ENCODE peak calls at places on chromosomes 3 and 15, in nine cellular contexts. One of them, this sample, is unnamed.

GRCh38 chr3:190059242-190059590 is 61.5 kb downstream of the P3H2 start:
- DNase-seq in sigmoid colon: no peak
- DNase-seq in cerebellum: no peak
- DNase-seq in psoas muscle: no peak
- DNase-seq in activated CD8-positive, alpha-beta memory T cell treated with anti-CD3 and anti-CD28 coated beads for 1 hour: no peak
- DNase-seq in stimulated activated CD8-positive, alpha-beta memory T cell treated with anti-CD3 and anti-CD28 coated beads, Interleukin-15, amount 100 ng/mL, for 24 hours: no peak
- DNase-seq in NCI-H2171: no peak
- DNase-seq in mesendoderm: no peak
- DNase-seq in GM18507: no peak
- DNase-seq in this sample: no peak

GRCh38 chr3:146817705-146818104 is 212.6 kb upstream of the PLSCR5 start:
- DNase-seq in cerebellum: peak; percentile 31
- DNase-seq in stimulated activated CD8-positive, alpha-beta memory T cell treated with anti-CD3 and anti-CD28 coated beads, Interleukin-15, amount 100 ng/mL, for 24 hours: no peak
- DNase-seq in mesendoderm: peak; percentile 50
- DNase-seq in GM18507: no peak
- DNase-seq in activated CD8-positive, alpha-beta memory T cell treated with anti-CD3 and anti-CD28 coated beads for 1 hour: no peak
- DNase-seq in psoas muscle: no peak
- DNase-seq in sigmoid colon: no peak
- DNase-seq in NCI-H2171: peak; percentile 10
- DNase-seq in this sample: no peak

GRCh38 chr15:62964251-62964650 is 78.3 kb upstream of the TPM1 start:
- DNase-seq in sigmoid colon: no peak
- DNase-seq in activated CD8-positive, alpha-beta memory T cell treated with anti-CD3 and anti-CD28 coated beads for 1 hour: no peak
- DNase-seq in mesendoderm: no peak
- DNase-seq in psoas muscle: no peak
- DNase-seq in NCI-H2171: no peak
- DNase-seq in GM18507: no peak
- DNase-seq in cerebellum: no peak
- DNase-seq in stimulated activated CD8-positive, alpha-beta memory T cell treated with anti-CD3 and anti-CD28 coated beads, Interleukin-15, amount 100 ng/mL, for 24 hours: no peak
- DNase-seq in this sample: no peak

GRCh38 chr15:52008326-52008697 is 10.7 kb upstream of the MAPK6 start:
- DNase-seq in cerebellum: no peak
- DNase-seq in psoas muscle: no peak
- DNase-seq in sigmoid colon: no peak
- DNase-seq in activated CD8-positive, alpha-beta memory T cell treated with anti-CD3 and anti-CD28 coated beads for 1 hour: no peak
- DNase-seq in stimulated activated CD8-positive, alpha-beta memory T cell treated with anti-CD3 and anti-CD28 coated beads, Interleukin-15, amount 100 ng/mL, for 24 hours: no peak
- DNase-seq in GM18507: no peak
- DNase-seq in mesendoderm: no peak
- DNase-seq in NCI-H2171: no peak
- DNase-seq in this sample: no peak

GRCh38 chr3:136751259-136752045 is 726 bp downstream of the STAG1 start:
- DNase-seq in cerebellum: peak; percentile 71
- DNase-seq in psoas muscle: peak; percentile 79
- DNase-seq in GM18507: no peak
- DNase-seq in stimulated activated CD8-positive, alpha-beta memory T cell treated with anti-CD3 and anti-CD28 coated beads, Interleukin-15, amount 100 ng/mL, for 24 hours: peak; percentile 31
- DNase-seq in activated CD8-positive, alpha-beta memory T cell treated with anti-CD3 and anti-CD28 coated beads for 1 hour: peak; percentile 49
- DNase-seq in NCI-H2171: peak; percentile 88
- DNase-seq in sigmoid colon: peak; percentile 87
- DNase-seq in mesendoderm: peak; percentile 92
- DNase-seq in this sample: peak; percentile 63

GRCh38 chr3:124886168-124887051 is 755 bp downstream of the ITGB5 start:
- DNase-seq in stimulated activated CD8-positive, alpha-beta memory T cell treated with anti-CD3 and anti-CD28 coated beads, Interleukin-15, amount 100 ng/mL, for 24 hours: no peak
- DNase-seq in mesendoderm: peak; percentile 86
- DNase-seq in NCI-H2171: no peak
- DNase-seq in activated CD8-positive, alpha-beta memory T cell treated with anti-CD3 and anti-CD28 coated beads for 1 hour: peak; percentile 8
- DNase-seq in GM18507: no peak
- DNase-seq in psoas muscle: peak; percentile 51
- DNase-seq in sigmoid colon: peak; percentile 75
- DNase-seq in cerebellum: peak; percentile 31
- DNase-seq in this sample: no peak

GRCh38 chr3:194481103-194481502 is 5.7 kb downstream of the ATP13A3 start:
- DNase-seq in mesendoderm: no peak
- DNase-seq in cerebellum: no peak
- DNase-seq in activated CD8-positive, alpha-beta memory T cell treated with anti-CD3 and anti-CD28 coated beads for 1 hour: no peak
- DNase-seq in psoas muscle: no peak
- DNase-seq in sigmoid colon: no peak
- DNase-seq in GM18507: no peak
- DNase-seq in stimulated activated CD8-positive, alpha-beta memory T cell treated with anti-CD3 and anti-CD28 coated beads, Interleukin-15, amount 100 ng/mL, for 24 hours: no peak
- DNase-seq in NCI-H2171: no peak
- DNase-seq in this sample: no peak

GRCh38 chr3:122697952-122698625 is 17.4 kb downstream of the PARP14 start:
- DNase-seq in psoas muscle: no peak
- DNase-seq in activated CD8-positive, alpha-beta memory T cell treated with anti-CD3 and anti-CD28 coated beads for 1 hour: no peak
- DNase-seq in mesendoderm: no peak
- DNase-seq in NCI-H2171: no peak
- DNase-seq in GM18507: no peak
- DNase-seq in stimulated activated CD8-positive, alpha-beta memory T cell treated with anti-CD3 and anti-CD28 coated beads, Interleukin-15, amount 100 ng/mL, for 24 hours: no peak
- DNase-seq in cerebellum: no peak
- DNase-seq in sigmoid colon: no peak
- DNase-seq in this sample: no peak

GRCh38 chr3:169026543-169027181 is 636.9 kb downstream of the MECOM start:
- DNase-seq in NCI-H2171: no peak
- DNase-seq in mesendoderm: no peak
- DNase-seq in psoas muscle: no peak
- DNase-seq in cerebellum: no peak
- DNase-seq in activated CD8-positive, alpha-beta memory T cell treated with anti-CD3 and anti-CD28 coated beads for 1 hour: no peak
- DNase-seq in GM18507: no peak
- DNase-seq in stimulated activated CD8-positive, alpha-beta memory T cell treated with anti-CD3 and anti-CD28 coated beads, Interleukin-15, amount 100 ng/mL, for 24 hours: no peak
- DNase-seq in sigmoid colon: no peak
- DNase-seq in this sample: no peak

GRCh38 chr15:43275736-43276562 is 9.2 kb upstream of the TGM5 start:
- DNase-seq in activated CD8-positive, alpha-beta memory T cell treated with anti-CD3 and anti-CD28 coated beads for 1 hour: no peak
- DNase-seq in psoas muscle: no peak
- DNase-seq in sigmoid colon: no peak
- DNase-seq in mesendoderm: no peak
- DNase-seq in GM18507: no peak
- DNase-seq in NCI-H2171: no peak
- DNase-seq in stimulated activated CD8-positive, alpha-beta memory T cell treated with anti-CD3 and anti-CD28 coated beads, Interleukin-15, amount 100 ng/mL, for 24 hours: no peak
- DNase-seq in cerebellum: no peak
- DNase-seq in this sample: no peak

GRCh38 chr3:147655236-147655635 is 246.1 kb downstream of the ZIC1 start:
- DNase-seq in sigmoid colon: no peak
- DNase-seq in stimulated activated CD8-positive, alpha-beta memory T cell treated with anti-CD3 and anti-CD28 coated beads, Interleukin-15, amount 100 ng/mL, for 24 hours: no peak
- DNase-seq in GM18507: no peak
- DNase-seq in cerebellum: no peak
- DNase-seq in mesendoderm: no peak
- DNase-seq in psoas muscle: no peak
- DNase-seq in NCI-H2171: no peak
- DNase-seq in activated CD8-positive, alpha-beta memory T cell treated with anti-CD3 and anti-CD28 coated beads for 1 hour: no peak
- DNase-seq in this sample: no peak

GRCh38 chr3:169634618-169635236 is 28.8 kb downstream of the MECOM start:
- DNase-seq in mesendoderm: no peak
- DNase-seq in psoas muscle: no peak
- DNase-seq in activated CD8-positive, alpha-beta memory T cell treated with anti-CD3 and anti-CD28 coated beads for 1 hour: no peak
- DNase-seq in stimulated activated CD8-positive, alpha-beta memory T cell treated with anti-CD3 and anti-CD28 coated beads, Interleukin-15, amount 100 ng/mL, for 24 hours: no peak
- DNase-seq in GM18507: no peak
- DNase-seq in sigmoid colon: no peak
- DNase-seq in cerebellum: no peak
- DNase-seq in NCI-H2171: no peak
- DNase-seq in this sample: no peak

GRCh38 chr3:172208586-172209332 is 169.4 kb downstream of the FNDC3B start:
- DNase-seq in psoas muscle: peak; percentile 20
- DNase-seq in mesendoderm: peak; percentile 79
- DNase-seq in cerebellum: no peak
- DNase-seq in NCI-H2171: no peak
- DNase-seq in sigmoid colon: no peak
- DNase-seq in activated CD8-positive, alpha-beta memory T cell treated with anti-CD3 and anti-CD28 coated beads for 1 hour: no peak
- DNase-seq in GM18507: no peak
- DNase-seq in stimulated activated CD8-positive, alpha-beta memory T cell treated with anti-CD3 and anti-CD28 coated beads, Interleukin-15, amount 100 ng/mL, for 24 hours: no peak
- DNase-seq in this sample: no peak

GRCh38 chr15:100889359-100890058 is 9.9 kb downstream of the ALDH1A3 start:
- DNase-seq in mesendoderm: peak; percentile 87
- DNase-seq in GM18507: no peak
- DNase-seq in cerebellum: no peak
- DNase-seq in sigmoid colon: peak; percentile 85
- DNase-seq in activated CD8-positive, alpha-beta memory T cell treated with anti-CD3 and anti-CD28 coated beads for 1 hour: no peak
- DNase-seq in NCI-H2171: no peak
- DNase-seq in psoas muscle: peak; percentile 71
- DNase-seq in stimulated activated CD8-positive, alpha-beta memory T cell treated with anti-CD3 and anti-CD28 coated beads, Interleukin-15, amount 100 ng/mL, for 24 hours: no peak
- DNase-seq in this sample: no peak

GRCh38 chr3:106401666-106402319 is 533.0 kb upstream of the CBLB start:
- DNase-seq in GM18507: no peak
- DNase-seq in NCI-H2171: no peak
- DNase-seq in psoas muscle: no peak
- DNase-seq in stimulated activated CD8-positive, alpha-beta memory T cell treated with anti-CD3 and anti-CD28 coated beads, Interleukin-15, amount 100 ng/mL, for 24 hours: no peak
- DNase-seq in mesendoderm: no peak
- DNase-seq in sigmoid colon: no peak
- DNase-seq in cerebellum: no peak
- DNase-seq in activated CD8-positive, alpha-beta memory T cell treated with anti-CD3 and anti-CD28 coated beads for 1 hour: no peak
- DNase-seq in this sample: no peak

GRCh38 chr3:140233702-140234101 is 298.7 kb downstream of the CLSTN2 start:
- DNase-seq in cerebellum: no peak
- DNase-seq in psoas muscle: no peak
- DNase-seq in activated CD8-positive, alpha-beta memory T cell treated with anti-CD3 and anti-CD28 coated beads for 1 hour: no peak
- DNase-seq in stimulated activated CD8-positive, alpha-beta memory T cell treated with anti-CD3 and anti-CD28 coated beads, Interleukin-15, amount 100 ng/mL, for 24 hours: no peak
- DNase-seq in NCI-H2171: peak; percentile 65
- DNase-seq in mesendoderm: no peak
- DNase-seq in sigmoid colon: no peak
- DNase-seq in GM18507: no peak
- DNase-seq in this sample: no peak

GRCh38 chr3:197564097-197564843 is 8.5 kb upstream of the BDH1 start:
- DNase-seq in cerebellum: no peak
- DNase-seq in sigmoid colon: no peak
- DNase-seq in NCI-H2171: no peak
- DNase-seq in psoas muscle: no peak
- DNase-seq in mesendoderm: peak; percentile 49
- DNase-seq in stimulated activated CD8-positive, alpha-beta memory T cell treated with anti-CD3 and anti-CD28 coated beads, Interleukin-15, amount 100 ng/mL, for 24 hours: no peak
- DNase-seq in GM18507: no peak
- DNase-seq in activated CD8-positive, alpha-beta memory T cell treated with anti-CD3 and anti-CD28 coated beads for 1 hour: no peak
- DNase-seq in this sample: no peak

GRCh38 chr3:125684199-125684598 is 88.9 kb upstream of the OSBPL11 start:
- DNase-seq in sigmoid colon: peak; percentile 74
- DNase-seq in psoas muscle: no peak
- DNase-seq in GM18507: no peak
- DNase-seq in mesendoderm: peak; percentile 76
- DNase-seq in stimulated activated CD8-positive, alpha-beta memory T cell treated with anti-CD3 and anti-CD28 coated beads, Interleukin-15, amount 100 ng/mL, for 24 hours: no peak
- DNase-seq in NCI-H2171: no peak
- DNase-seq in activated CD8-positive, alpha-beta memory T cell treated with anti-CD3 and anti-CD28 coated beads for 1 hour: no peak
- DNase-seq in cerebellum: no peak
- DNase-seq in this sample: no peak

GRCh38 chr3:186589856-186590579 is 19.5 kb downstream of the DNAJB11 start:
- DNase-seq in mesendoderm: no peak
- DNase-seq in NCI-H2171: no peak
- DNase-seq in activated CD8-positive, alpha-beta memory T cell treated with anti-CD3 and anti-CD28 coated beads for 1 hour: no peak
- DNase-seq in GM18507: no peak
- DNase-seq in sigmoid colon: no peak
- DNase-seq in stimulated activated CD8-positive, alpha-beta memory T cell treated with anti-CD3 and anti-CD28 coated beads, Interleukin-15, amount 100 ng/mL, for 24 hours: no peak
- DNase-seq in cerebellum: no peak
- DNase-seq in psoas muscle: no peak
- DNase-seq in this sample: no peak

This sample was measured in activated T-helper 2 cell treated with anti-CD3 and anti-CD28 coated beads, Interferon-gamma antibody, Interleukin-2, Interleukin-4, amounts not matched to agents 10 μg/mL and 5 μg/mL and 100 μg/mL, durations not matched to agents 14 hours and 24 hours and 36 hours.